ENCODE peak calls at places on chromosomes 4 and X, in eight cellular contexts. J is stimulated activated CD8-positive, alpha-beta memory T cell treated with anti-CD3 and anti-CD28 coated beads, Interleukin-7, amount 100 ng/mL, for 24 hours; V is A673; X is GM12864; C is HFF-Myc; Z is NCI-H2081; H is GM04503; F is naive thymus-derived CD8-positive, alpha-beta T cell. G is an unnamed sample.

GRCh38 chrX:140273921-140274320 is 230.9 kb downstream of the SOX3 start:
- DNase-seq in C (no peak), F (no peak), V (no peak), J (no peak), X (no peak), H (no peak), Z (no peak), G (peak)

GRCh38 chr4:56288663-56289062 is 98.6 kb downstream of the AASDH start:
- DNase-seq in F (no peak), C (no peak), X (no peak), Z (no peak), H (no peak), V (no peak), J (no peak), G (no peak)

GRCh38 chr4:38920186-38920585 is 52.6 kb downstream of the FAM114A1 start:
- DNase-seq in H (no peak), C (no peak), V (no peak), Z (no peak), F (no peak), X (no peak), J (no peak), G (no peak)

GRCh38 chr4:142549726-142550463 is 296.2 kb downstream of the INPP4B start:
- DNase-seq in C (no peak), H (peak), F (no peak), Z (peak), X (no peak), V (peak), J (no peak), G (peak)

GRCh38 chr4:114911141-114911540 is 202.3 kb downstream of the NDST4 start:
- DNase-seq in H (no peak), V (peak), F (no peak), X (no peak), C (no peak), Z (no peak), J (no peak), G (peak)

GRCh38 chr4:52157641-52158316 is 106.7 kb downstream of the SPATA18 start:
- DNase-seq in H (no peak), F (no peak), Z (no peak), V (no peak), C (no peak), J (no peak), X (no peak), G (peak)

GRCh38 chr4:21780158-21780557 is 168.4 kb downstream of the KCNIP4 start:
- DNase-seq in Z (no peak), J (no peak), F (no peak), C (no peak), H (no peak), X (no peak), V (no peak), G (peak)

GRCh38 chr4:5024673-5025072 is 5.4 kb upstream of the CYTL1 start:
- DNase-seq in J (no peak), F (no peak), H (peak), C (no peak), Z (no peak), V (no peak), X (no peak), G (no peak)

GRCh38 chr4:3318561-3319021 is 25.8 kb downstream of the RGS12 start:
- DNase-seq in C (no peak), V (peak), Z (no peak), F (no peak), H (no peak), J (no peak), X (no peak), G (no peak)

G was measured in MG63.